ENCODE peak calls at places on chromosomes 5 and 9, in nine cellular contexts. One of them, this sample, is unnamed.

GRCh38 chr5:122864400-122864799 is 19.0 kb downstream of the SNX24 start:
- DNase-seq in kidney glomerular epithelial cell: no peak
- DNase-seq in T-helper 22 cell: no peak
- DNase-seq in stimulated activated CD8-positive, alpha-beta memory T cell treated with anti-CD3 and anti-CD28 coated beads, Interleukin-7, amount 100 ng/mL, for 1 hour: no peak
- DNase-seq in NCI-H774: no peak
- DNase-seq in activated naive CD8-positive, alpha-beta T cell treated with anti-CD3 and anti-CD28 coated beads, Interleukin-2, amount 10 ng/mL, durations not matched to agents 7 days and 5 days: no peak
- DNase-seq in A549: no peak
- DNase-seq in cardiac septum: no peak
- DNase-seq in endothelial cell: no peak
- DNase-seq in this sample: no peak

GRCh38 chr9:123687246-123687721 is 242.6 kb downstream of the DENND1A start:
- DNase-seq in stimulated activated CD8-positive, alpha-beta memory T cell treated with anti-CD3 and anti-CD28 coated beads, Interleukin-7, amount 100 ng/mL, for 1 hour: no peak
- DNase-seq in T-helper 22 cell: no peak
- DNase-seq in A549: no peak
- DNase-seq in cardiac septum: no peak
- DNase-seq in endothelial cell: no peak
- DNase-seq in kidney glomerular epithelial cell: no peak
- DNase-seq in NCI-H774: no peak
- DNase-seq in activated naive CD8-positive, alpha-beta T cell treated with anti-CD3 and anti-CD28 coated beads, Interleukin-2, amount 10 ng/mL, durations not matched to agents 7 days and 5 days: no peak
- DNase-seq in this sample: no peak

GRCh38 chr9:136944094-136944518 is 432 bp downstream of the FBXW5 start:
- DNase-seq in T-helper 22 cell: no peak
- DNase-seq in kidney glomerular epithelial cell: no peak
- DNase-seq in NCI-H774: no peak
- DNase-seq in stimulated activated CD8-positive, alpha-beta memory T cell treated with anti-CD3 and anti-CD28 coated beads, Interleukin-7, amount 100 ng/mL, for 1 hour: no peak
- DNase-seq in cardiac septum: no peak
- DNase-seq in A549: peak
- DNase-seq in activated naive CD8-positive, alpha-beta T cell treated with anti-CD3 and anti-CD28 coated beads, Interleukin-2, amount 10 ng/mL, durations not matched to agents 7 days and 5 days: no peak
- DNase-seq in endothelial cell: no peak
- DNase-seq in this sample: peak

GRCh38 chr5:154646841-154647759 is 108.1 kb upstream of the LARP1 start:
- DNase-seq in kidney glomerular epithelial cell: peak
- DNase-seq in endothelial cell: peak
- DNase-seq in A549: no peak
- DNase-seq in T-helper 22 cell: no peak
- DNase-seq in stimulated activated CD8-positive, alpha-beta memory T cell treated with anti-CD3 and anti-CD28 coated beads, Interleukin-7, amount 100 ng/mL, for 1 hour: no peak
- DNase-seq in activated naive CD8-positive, alpha-beta T cell treated with anti-CD3 and anti-CD28 coated beads, Interleukin-2, amount 10 ng/mL, durations not matched to agents 7 days and 5 days: peak
- DNase-seq in cardiac septum: no peak
- DNase-seq in NCI-H774: peak
- DNase-seq in this sample: no peak

GRCh38 chr5:128356011-128356410 is 182.0 kb downstream of the FBN2 start:
- DNase-seq in A549: no peak
- DNase-seq in NCI-H774: no peak
- DNase-seq in T-helper 22 cell: no peak
- DNase-seq in endothelial cell: no peak
- DNase-seq in cardiac septum: no peak
- DNase-seq in kidney glomerular epithelial cell: no peak
- DNase-seq in activated naive CD8-positive, alpha-beta T cell treated with anti-CD3 and anti-CD28 coated beads, Interleukin-2, amount 10 ng/mL, durations not matched to agents 7 days and 5 days: no peak
- DNase-seq in stimulated activated CD8-positive, alpha-beta memory T cell treated with anti-CD3 and anti-CD28 coated beads, Interleukin-7, amount 100 ng/mL, for 1 hour: no peak
- DNase-seq in this sample: no peak

GRCh38 chr5:58786904-58787303 is 204.0 kb downstream of the RAB3C start:
- DNase-seq in cardiac septum: no peak
- DNase-seq in T-helper 22 cell: no peak
- DNase-seq in endothelial cell: no peak
- DNase-seq in stimulated activated CD8-positive, alpha-beta memory T cell treated with anti-CD3 and anti-CD28 coated beads, Interleukin-7, amount 100 ng/mL, for 1 hour: no peak
- DNase-seq in kidney glomerular epithelial cell: no peak
- DNase-seq in activated naive CD8-positive, alpha-beta T cell treated with anti-CD3 and anti-CD28 coated beads, Interleukin-2, amount 10 ng/mL, durations not matched to agents 7 days and 5 days: no peak
- DNase-seq in A549: no peak
- DNase-seq in NCI-H774: no peak
- DNase-seq in this sample: no peak

GRCh38 chr9:4180907-4181605 is 118.8 kb downstream of the GLIS3 start:
- DNase-seq in activated naive CD8-positive, alpha-beta T cell treated with anti-CD3 and anti-CD28 coated beads, Interleukin-2, amount 10 ng/mL, durations not matched to agents 7 days and 5 days: no peak
- DNase-seq in kidney glomerular epithelial cell: no peak
- DNase-seq in NCI-H774: no peak
- DNase-seq in stimulated activated CD8-positive, alpha-beta memory T cell treated with anti-CD3 and anti-CD28 coated beads, Interleukin-7, amount 100 ng/mL, for 1 hour: no peak
- DNase-seq in T-helper 22 cell: no peak
- DNase-seq in cardiac septum: no peak
- DNase-seq in A549: no peak
- DNase-seq in endothelial cell: no peak
- DNase-seq in this sample: no peak

GRCh38 chr5:55450050-55450765 is 84.6 kb downstream of the PLPP1 start:
- DNase-seq in stimulated activated CD8-positive, alpha-beta memory T cell treated with anti-CD3 and anti-CD28 coated beads, Interleukin-7, amount 100 ng/mL, for 1 hour: no peak
- DNase-seq in cardiac septum: no peak
- DNase-seq in NCI-H774: no peak
- DNase-seq in T-helper 22 cell: no peak
- DNase-seq in endothelial cell: no peak
- DNase-seq in kidney glomerular epithelial cell: no peak
- DNase-seq in A549: no peak
- DNase-seq in activated naive CD8-positive, alpha-beta T cell treated with anti-CD3 and anti-CD28 coated beads, Interleukin-2, amount 10 ng/mL, durations not matched to agents 7 days and 5 days: no peak
- DNase-seq in this sample: no peak

GRCh38 chr9:75847085-75847484 is 43.4 kb upstream of the PCSK5 start:
- DNase-seq in NCI-H774: no peak
- DNase-seq in stimulated activated CD8-positive, alpha-beta memory T cell treated with anti-CD3 and anti-CD28 coated beads, Interleukin-7, amount 100 ng/mL, for 1 hour: no peak
- DNase-seq in endothelial cell: no peak
- DNase-seq in A549: no peak
- DNase-seq in kidney glomerular epithelial cell: no peak
- DNase-seq in T-helper 22 cell: no peak
- DNase-seq in activated naive CD8-positive, alpha-beta T cell treated with anti-CD3 and anti-CD28 coated beads, Interleukin-2, amount 10 ng/mL, durations not matched to agents 7 days and 5 days: no peak
- DNase-seq in cardiac septum: no peak
- DNase-seq in this sample: no peak

This sample was measured in memory B cell.